ENCODE peak calls at places on chromosomes 16 and 17, in five cellular contexts. H is fibroblast of lung; R is CD8-positive, alpha-beta T cell; N is vagina; Y is thoracic aorta. B is an unnamed sample.

GRCh38 chr16:87008664-87009063 is 308.5 kb downstream of the C16orf95 start:
- DNase-seq in Y (no peak), R (no peak), N (no peak), H (no peak), B (no peak)

GRCh38 chr16:19115148-19116021 is 1.6 kb downstream of the ITPRIPL2 start:
- DNase-seq in H (no peak), R (no peak), Y (no peak), N (no peak), B (no peak)

GRCh38 chr17:9205520-9206159 is 184.3 kb downstream of the NTN1 start:
- DNase-seq in Y (no peak), R (no peak), N (no peak), H (no peak), B (no peak)

GRCh38 chr16:20899503-20900298 is 457 bp downstream of the DCUN1D3 start:
- DNase-seq in R (no peak), N (no peak), H (no peak), Y (no peak), B (peak)

GRCh38 chr17:74603032-74603635 is 11.1 kb upstream of the CD300LD start:
- DNase-seq in H (no peak), R (no peak), N (no peak), Y (no peak), B (no peak)

GRCh38 chr16:49649013-49649785 is 206.7 kb downstream of the ZNF423 start:
- DNase-seq in H (peak), Y (no peak), N (no peak), R (no peak), B (no peak)

GRCh38 chr16:69270831-69271230 is 40.3 kb upstream of the VPS4A start:
- DNase-seq in H (peak), N (no peak), R (no peak), Y (no peak), B (no peak)

GRCh38 chr17:13114601-13115024 is 96.8 kb upstream of the ELAC2 start:
- DNase-seq in N (no peak), Y (no peak), R (no peak), H (peak), B (peak)

GRCh38 chr16:16143038-16143763 is 80.1 kb downstream of the ABCC6 start:
- DNase-seq in R (no peak), N (no peak), H (no peak), Y (no peak), B (peak)

GRCh38 chr17:28983286-28984240 is 22.3 kb downstream of the SEZ6 start:
- DNase-seq in R (no peak), Y (no peak), N (no peak), H (no peak), B (no peak)

GRCh38 chr17:40443196-40443987 is at the start of gene IGFBP4:
- DNase-seq in Y (no peak), H (peak), N (no peak), R (peak), B (peak)

GRCh38 chr16:47925811-47926460 is 229.9 kb downstream of the ABCC12 start:
- DNase-seq in Y (no peak), N (no peak), R (no peak), H (no peak), B (no peak)

GRCh38 chr16:88372522-88372921 is 10.2 kb upstream of the ZNF469 start:
- DNase-seq in Y (no peak), N (no peak), H (no peak), R (no peak), B (no peak)

GRCh38 chr17:2700491-2701141 is 10.9 kb downstream of the CLUH start:
- DNase-seq in R (no peak), N (no peak), H (no peak), Y (no peak), B (peak)

GRCh38 chr16:73725147-73725546 is 571.5 kb upstream of the PSMD7 start:
- DNase-seq in Y (no peak), N (no peak), R (no peak), H (no peak), B (no peak)

GRCh38 chr16:765971-766819 is 5.7 kb downstream of the MSLN start:
- DNase-seq in R (no peak), H (no peak), Y (no peak), N (no peak), B (no peak)

GRCh38 chr16:21339269-21339641 is 61.2 kb upstream of the CRYM start:
- DNase-seq in Y (no peak), H (no peak), N (no peak), R (no peak), B (no peak)

GRCh38 chr16:62597874-62598273 is 561.6 kb upstream of the CDH8 start:
- DNase-seq in Y (no peak), R (no peak), H (no peak), N (no peak), B (no peak)

GRCh38 chr16:1999866-2000514 is 9.6 kb downstream of the ZNF598 start:
- DNase-seq in Y (no peak), N (no peak), H (no peak), R (no peak), B (no peak)

GRCh38 chr16:50311891-50312501 is 45.6 kb downstream of the ADCY7 start:
- DNase-seq in H (no peak), R (no peak), Y (no peak), N (no peak), B (no peak)

GRCh38 chr16:30007378-30007895 is 3.4 kb downstream of the DOC2A start:
- DNase-seq in H (no peak), N (no peak), Y (no peak), R (no peak), B (no peak)

GRCh38 chr16:50448522-50448921 is 79.7 kb upstream of the BRD7 start:
- DNase-seq in R (no peak), H (no peak), N (no peak), Y (no peak), B (no peak)

GRCh38 chr17:2410951-2411350 is 10.1 kb upstream of the MNT start:
- DNase-seq in Y (no peak), N (no peak), H (no peak), R (no peak), B (no peak)

GRCh38 chr17:41975099-41976083 is 8.8 kb downstream of the CNP start:
- DNase-seq in R (no peak), N (no peak), Y (no peak), H (peak), B (no peak)

GRCh38 chr16:81276323-81276722 is 37.8 kb downstream of the BCO1 start:
- DNase-seq in Y (no peak), H (no peak), R (no peak), N (no peak), B (no peak)

GRCh38 chr16:8204096-8204495 is 386.2 kb downstream of the TMEM114 start:
- DNase-seq in H (no peak), N (peak), R (no peak), Y (no peak), B (no peak)
- TF ChIP-seq CTCF in H (no peak), N (no peak), R (no peak), Y (no peak), B (no peak)

GRCh38 chr16:56029026-56029425 is 153.9 kb upstream of the CES5A start:
- DNase-seq in H (no peak), R (no peak), N (no peak), Y (no peak), B (no peak)
- TF ChIP-seq CTCF in H (no peak), R (no peak), N (no peak), Y (no peak), B (no peak)

DNA sequence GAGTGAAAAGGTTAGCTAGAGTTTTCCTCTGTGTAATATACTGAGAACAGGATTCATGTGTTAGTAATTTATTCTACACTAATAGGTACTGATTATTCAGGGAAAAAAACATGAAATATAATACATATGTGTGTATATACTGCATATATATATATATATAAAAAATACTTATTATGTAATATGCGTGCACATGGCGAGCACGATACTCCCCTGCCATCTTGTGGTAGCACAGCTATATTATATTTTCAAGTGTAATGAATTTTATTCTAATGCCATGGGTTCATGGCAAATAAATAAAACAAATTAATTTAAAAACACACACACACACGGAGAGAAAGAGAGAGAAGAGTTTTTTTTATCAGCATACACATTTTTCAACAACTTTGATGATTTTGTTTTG is 460.6 kb downstream of the KCNJ2 start:
- DNase-seq in N (no peak), H (peak), Y (no peak), R (no peak), B (no peak)
- TF ChIP-seq CTCF in N (no peak), H (peak), Y (no peak), R (no peak), B (no peak)

GRCh38 chr17:82767041-82767754 is 15.3 kb downstream of the TBCD start:
- DNase-seq in N (no peak), Y (no peak), H (peak), R (no peak), B (peak)
- TF ChIP-seq CTCF in N (no peak), Y (peak), H (peak), R (peak), B (peak)

GRCh38 chr17:49859991-49860953 is 12.4 kb upstream of the TAC4 start:
- DNase-seq in H (no peak), Y (no peak), R (no peak), N (no peak), B (no peak)
- TF ChIP-seq CTCF in H (no peak), Y (no peak), R (no peak), N (no peak), B (no peak)

GRCh38 chr17:80257716-80258213 is 2.9 kb upstream of the RNF213 start:
- DNase-seq in Y (no peak), R (no peak), H (no peak), N (no peak), B (no peak)

GRCh38 chr17:80260791-80261158 is at the start of gene RNF213:
- DNase-seq in Y (no peak), R (no peak), H (peak), N (no peak), B (peak)

GRCh38 chr17:80261895-80262279 is 1.2 kb downstream of the RNF213 start:
- DNase-seq in H (no peak), Y (no peak), R (no peak), N (no peak), B (no peak)

GRCh38 chr17:80261159-80261894 is 675 bp downstream of the RNF213 start:
- DNase-seq in N (no peak), H (peak), R (peak), Y (no peak), B (no peak)

DNA sequence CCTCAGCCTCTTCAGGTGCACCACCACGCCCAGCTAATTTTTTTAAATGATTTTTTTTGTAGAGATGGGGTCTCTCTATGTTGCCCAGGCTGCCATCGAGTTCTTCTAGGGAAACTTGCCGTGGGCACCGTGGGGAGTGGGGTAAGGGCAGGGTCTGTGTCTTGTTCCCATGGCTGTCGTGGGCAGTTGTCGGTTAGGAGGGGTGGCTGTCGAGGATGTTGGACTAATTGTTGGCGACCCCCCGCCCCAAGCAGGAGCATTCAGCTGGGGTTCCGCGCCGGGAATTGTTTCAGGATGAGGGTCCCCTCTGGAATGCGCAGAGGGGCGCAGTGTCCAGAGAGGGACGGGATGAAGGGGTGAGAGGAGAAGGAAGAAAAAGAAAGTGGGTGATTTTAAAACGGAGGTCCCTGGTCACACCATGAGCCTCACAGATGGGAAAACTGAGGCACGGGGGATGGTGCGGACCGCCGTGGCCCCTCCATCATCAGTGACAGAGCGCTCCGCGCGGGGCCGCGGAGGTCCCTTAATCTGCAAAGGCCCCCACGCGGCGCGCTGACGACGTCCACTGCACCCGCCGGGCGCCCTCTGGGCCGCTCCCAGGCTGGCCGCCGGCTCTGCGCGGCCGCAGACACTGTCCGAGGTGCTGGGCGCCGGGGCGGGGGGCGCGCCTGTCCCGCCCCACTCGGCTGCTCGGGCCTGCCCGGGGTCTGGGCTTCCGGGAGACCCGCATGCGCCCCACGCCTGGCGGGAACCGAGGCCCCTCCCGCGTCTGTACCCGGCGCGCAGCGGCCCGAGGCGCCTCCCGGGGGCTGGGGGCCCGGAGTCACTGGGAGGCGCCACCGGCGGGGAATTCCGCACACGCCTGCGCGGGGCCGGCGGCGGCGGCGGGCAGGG is 763 bp upstream of the RNF213 start:
- DNase-seq in Y (no peak), R (peak), H (peak), N (no peak), B (peak)
- TF ChIP-seq CTCF in Y (no peak), R (no peak), H (no peak), N (no peak), B (no peak)

DNA sequence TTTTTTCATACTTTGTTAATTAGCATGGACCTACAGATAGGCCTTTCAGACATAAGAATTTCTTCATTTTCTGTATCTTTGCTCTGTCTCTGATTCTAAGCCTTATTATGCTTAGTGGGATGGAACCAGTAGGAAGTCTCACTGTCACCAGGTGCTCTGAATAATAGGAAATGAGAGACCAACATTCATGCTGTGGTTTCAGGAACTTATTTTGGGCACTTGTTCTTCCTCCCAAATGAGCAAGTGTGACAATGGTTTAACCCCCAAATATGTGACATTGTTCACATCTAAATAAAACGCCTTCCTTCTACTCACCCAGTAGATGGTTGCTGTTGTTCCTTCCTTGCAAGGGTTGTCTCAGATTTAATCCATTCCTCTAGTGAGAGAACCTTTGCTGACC is 100.2 kb downstream of the SYCE1L start:
- DNase-seq in N (no peak), R (no peak), H (no peak), Y (no peak), B (no peak)
- TF ChIP-seq CTCF in N (no peak), R (no peak), H (no peak), Y (no peak), B (no peak)

GRCh38 chr17:21217346-21217745 is 3.4 kb upstream of the TMEM11 start:
- DNase-seq in R (no peak), N (no peak), Y (no peak), H (no peak), B (no peak)

GRCh38 chr17:21218831-21219380 is 4.9 kb upstream of the TMEM11 start:
- DNase-seq in H (no peak), R (no peak), N (no peak), Y (no peak), B (no peak)

GRCh38 chr17:21215935-21216334 is 2.0 kb upstream of the TMEM11 start:
- DNase-seq in H (no peak), R (no peak), Y (no peak), N (no peak), B (no peak)

GRCh38 chr17:21214777-21215541 is 998 bp upstream of the TMEM11 start:
- DNase-seq in R (no peak), N (no peak), H (peak), Y (no peak), B (peak)

GRCh38 chr17:21218101-21218500 is 4.1 kb upstream of the TMEM11 start:
- DNase-seq in H (no peak), N (no peak), R (no peak), Y (no peak), B (no peak)
- TF ChIP-seq CTCF in H (no peak), N (no peak), R (no peak), Y (no peak), B (no peak)

GRCh38 chr17:68512967-68513474 is 791 bp downstream of the PRKAR1A start:
- DNase-seq in Y (no peak), N (no peak), H (peak), R (no peak), B (no peak)

GRCh38 chr17:68513932-68514331 is 1.7 kb downstream of the PRKAR1A start:
- DNase-seq in N (no peak), R (no peak), Y (no peak), H (no peak), B (no peak)

GRCh38 chr17:68511671-68512246 is 471 bp upstream of the PRKAR1A start:
- DNase-seq in H (peak), R (peak), N (no peak), Y (no peak), B (peak)

GRCh38 chr17:68511254-68511670 is 968 bp upstream of the PRKAR1A start:
- DNase-seq in Y (no peak), N (no peak), H (no peak), R (peak), B (no peak)

GRCh38 chr17:68512247-68512966 is at the start of gene PRKAR1A:
- DNase-seq in R (peak), N (no peak), Y (peak), H (peak), B (peak)
- TF ChIP-seq CTCF in R (no peak), N (no peak), Y (peak), H (no peak), B (no peak)